ENCODE peak calls at places on chromosome 10, in six cellular contexts. U, B, Q, H, Z and E are unnamed samples.

GRCh38 chr10:43226441-43226840 is 40.4 kb downstream of the RASGEF1A start:
- DNase-seq in H (no peak), Q (no peak), U (peak; percentile 34), Z (no peak), B (no peak), E (no peak)

GRCh38 chr10:31761156-31761555 is 167.5 kb downstream of the ARHGAP12 start:
- DNase-seq in H (no peak), U (no peak), Q (no peak), Z (no peak), B (peak; percentile 83), E (peak; percentile 92)

GRCh38 chr10:94546058-94546595 is 539 bp downstream of the HELLS start:
- DNase-seq in H (peak; percentile 34), U (no peak), Q (no peak), B (peak; percentile 58), Z (no peak), E (peak; percentile 27)

GRCh38 chr10:5184987-5185386 is at the start of gene AKR1C8:
- DNase-seq in Q (no peak), U (peak; percentile 60), Z (no peak), H (no peak), B (no peak), E (no peak)

GRCh38 chr10:101066890-101067355 is 5.1 kb downstream of the KAZALD1 start:
- DNase-seq in Z (peak; percentile 28), H (peak; percentile 36), U (no peak), Q (no peak), B (peak; percentile 60), E (peak; percentile 10)

GRCh38 chr10:47077941-47078340 is 166.7 kb downstream of the PTPN20 start:
- DNase-seq in B (no peak), U (no peak), Q (no peak), Z (no peak), H (no peak), E (no peak)

GRCh38 chr10:77836299-77836820 is 90.2 kb downstream of the DLG5 start:
- DNase-seq in Q (peak; percentile 89), B (peak; percentile 54), Z (peak; percentile 72), U (no peak), H (no peak), E (no peak)

GRCh38 chr10:71620642-71621041 is 98.9 kb downstream of the C10orf105 start:
- DNase-seq in B (no peak), Z (no peak), H (no peak), U (no peak), Q (no peak), E (no peak)

GRCh38 chr10:94239696-94240095 is 123.0 kb downstream of the NOC3L start:
- DNase-seq in B (no peak), Z (no peak), Q (no peak), U (no peak), H (no peak), E (no peak)

GRCh38 chr10:68086011-68086410 is 10.9 kb upstream of the HERC4 start:
- DNase-seq in Z (no peak), H (no peak), U (no peak), Q (no peak), B (peak; percentile 46), E (no peak)

GRCh38 chr10:102868976-102869289 is 337 bp upstream of the AS3MT start:
- DNase-seq in Q (no peak), U (no peak), H (no peak), Z (no peak), B (peak; percentile 5), E (no peak)

GRCh38 chr10:78116451-78116850 is 82.8 kb downstream of the RPS24 start:
- DNase-seq in U (no peak), Z (no peak), B (no peak), H (no peak), Q (no peak), E (no peak)

GRCh38 chr10:33010132-33011037 is 52.4 kb upstream of the ITGB1 start:
- DNase-seq in H (peak; percentile 75), B (peak; percentile 89), Z (no peak), U (no peak), Q (no peak), E (peak; percentile 80)

GRCh38 chr10:133364645-133365431 is 7.0 kb upstream of the FUOM start:
- DNase-seq in Q (no peak), B (no peak), U (no peak), Z (no peak), H (no peak), E (no peak)

GRCh38 chr10:43863859-43864591 is 215.3 kb upstream of the ZNF32 start:
- DNase-seq in Q (no peak), U (no peak), B (peak; percentile 92), Z (peak; percentile 64), H (no peak), E (peak; percentile 91)

GRCh38 chr10:72334196-72334831 is 20.4 kb downstream of the DNAJB12 start:
- DNase-seq in H (no peak), B (no peak), Q (peak; percentile 90), Z (no peak), U (no peak), E (no peak)

GRCh38 chr10:20817116-20817515 is 80.0 kb downstream of the NEBL start:
- DNase-seq in B (no peak), H (no peak), Q (no peak), U (no peak), Z (no peak), E (no peak)

GRCh38 chr10:79019961-79020491 is 48.7 kb upstream of the ZMIZ1 start:
- DNase-seq in H (no peak), Q (no peak), B (peak; percentile 59), Z (peak; percentile 26), U (peak; percentile 63), E (peak; percentile 72)

GRCh38 chr10:118670472-118671124 is 75.2 kb upstream of the PRLHR start:
- DNase-seq in B (no peak), Q (no peak), Z (no peak), U (no peak), H (no peak), E (no peak)

GRCh38 chr10:63173468-63174227 is 40.5 kb downstream of the NRBF2 start:
- DNase-seq in U (no peak), B (no peak), Q (no peak), H (no peak), Z (no peak), E (no peak)

GRCh38 chr10:120221873-120222485 is 235.0 kb upstream of the PLPP4 start:
- DNase-seq in U (no peak), H (peak; percentile 65), B (peak; percentile 80), Z (no peak), Q (peak; percentile 64), E (peak; percentile 70)

GRCh38 chr10:25725917-25726716 is 207.9 kb upstream of the MYO3A start:
- DNase-seq in H (peak; percentile 47), Z (peak; percentile 18), Q (peak; percentile 45), U (no peak), B (peak; percentile 69), E (peak; percentile 69)

GRCh38 chr10:125756853-125757487 is 18.7 kb downstream of the MMP21 start:
- DNase-seq in U (no peak), Q (no peak), Z (no peak), B (no peak), H (no peak), E (no peak)

GRCh38 chr10:14732146-14732545 is 42.6 kb downstream of the FAM107B start:
- DNase-seq in H (no peak), B (no peak), U (no peak), Z (no peak), Q (no peak), E (no peak)

GRCh38 chr10:88923525-88923924 is 29.0 kb downstream of the ACTA2 start:
- DNase-seq in H (no peak), B (no peak), Z (no peak), Q (no peak), U (no peak), E (peak; percentile 25)

GRCh38 chr10:101489355-101489754 is 98.7 kb downstream of the POLL start:
- DNase-seq in U (no peak), Q (no peak), B (peak; percentile 1), Z (no peak), H (no peak), E (no peak)

GRCh38 chr10:127196227-127196954 is at the start of gene INSYN2A:
- DNase-seq in H (peak; percentile 43), B (peak; percentile 70), Q (no peak), U (no peak), Z (peak; percentile 48), E (peak; percentile 34)

GRCh38 chr10:125411724-125412123 is 251.4 kb upstream of the CTBP2 start:
- DNase-seq in Q (no peak), B (peak; percentile 90), U (no peak), H (no peak), Z (no peak), E (peak; percentile 78)

GRCh38 chr10:6674282-6674681 is 94.2 kb upstream of the PRKCQ start:
- DNase-seq in Z (no peak), U (no peak), B (no peak), Q (no peak), H (no peak), E (no peak)

GRCh38 chr10:6678211-6678803 is 98.2 kb upstream of the PRKCQ start:
- DNase-seq in U (peak; percentile 52), Z (peak; percentile 44), H (peak; percentile 44), Q (peak; percentile 64), B (peak; percentile 59), E (peak; percentile 40)
- H3K4me3 ChIP-seq in U (no peak overlapping the region), Z (no peak overlapping the region), H (no peak overlapping the region), Q (no peak overlapping the region), B (no peak overlapping the region), E (no peak overlapping the region)

DNA sequence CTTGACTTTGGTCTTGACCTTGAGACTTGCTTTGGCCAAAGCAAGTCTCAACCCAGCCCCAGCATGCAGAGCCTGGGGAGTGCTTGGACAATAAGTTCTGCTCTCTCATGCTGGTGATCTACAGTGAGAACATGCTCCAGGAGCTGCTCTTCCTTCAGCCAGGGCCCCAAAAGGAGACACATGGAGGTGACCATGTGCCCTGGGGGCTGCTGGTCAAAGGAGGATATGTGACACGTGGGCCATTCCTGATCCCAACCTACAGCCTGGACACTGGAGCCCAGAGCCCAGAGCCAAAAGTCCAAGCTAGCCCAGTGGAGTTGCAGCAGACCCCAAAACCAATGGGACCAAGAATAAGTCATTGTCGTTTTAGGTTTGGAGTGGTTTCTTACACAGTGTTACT is 78.2 kb upstream of the CHST15 start:
- DNase-seq in B (no peak), Z (no peak), H (no peak), Q (no peak), U (no peak), E (no peak)
- H3K4me3 ChIP-seq in B (no peak overlapping the region), Z (no peak overlapping the region), H (no peak overlapping the region), Q (no peak overlapping the region), U (no peak overlapping the region), E (no peak overlapping the region)

GRCh38 chr10:29849886-29850285 is 209.5 kb downstream of the JCAD start:
- DNase-seq in H (no peak), U (no peak), Q (no peak), B (no peak), Z (no peak), E (no peak)

GRCh38 chr10:29846881-29847280 is 212.1 kb upstream of the SVIL start:
- DNase-seq in B (no peak), H (no peak), Q (no peak), Z (no peak), U (no peak), E (no peak)

GRCh38 chr10:29850371-29850770 is 209.0 kb downstream of the JCAD start:
- DNase-seq in Q (peak; percentile 18), Z (no peak), B (no peak), H (no peak), U (no peak), E (no peak)

GRCh38 chr10:29851241-29851640 is 208.1 kb downstream of the JCAD start:
- DNase-seq in Q (no peak), H (no peak), B (no peak), Z (no peak), U (no peak), E (no peak)

GRCh38 chr10:29849434-29849833 is 210.0 kb downstream of the JCAD start:
- DNase-seq in U (no peak), Z (peak; percentile 55), Q (peak; percentile 77), B (peak; percentile 49), H (no peak), E (peak; percentile 93)
- H3K4me3 ChIP-seq in U (no peak overlapping the region), Z (peak overlapping the region; percentile 25), Q (no peak overlapping the region), B (peak overlapping the region; percentile 64), H (no peak overlapping the region), E (peak overlapping the region; percentile 53)

GRCh38 chr10:49367600-49367999 is 28.3 kb downstream of the DRGX start:
- DNase-seq in H (no peak), U (no peak), Z (no peak), Q (no peak), B (peak; percentile 25), E (no peak)
- H3K4me3 ChIP-seq in H (no peak overlapping the region), U (no peak overlapping the region), Z (no peak overlapping the region), Q (no peak overlapping the region), B (no peak overlapping the region), E (no peak overlapping the region)